ENCODE peak calls at places on chromosomes 3 and 15, in ten cellular contexts. L is stomach, V is choroid plexus epithelial cell, I is GM23338, E is Peyer's patch, G is gastrocnemius medialis, N is cardiac fibroblast, A is upper lobe of right lung, B is bronchial epithelial cell, U is prostate gland. P is an unnamed sample.

GRCh38 chr15:76994496-76994895 is 430 bp upstream of the PSTPIP1 start:
- DNase-seq in B (no peak), U (no peak), E (no peak), L (no peak), N (no peak), V (no peak), I (no peak), G (no peak), A (peak; percentile 46), P (no peak)

GRCh38 chr3:76859596-76859995 is 180.3 kb upstream of the ROBO2 start:
- DNase-seq in G (no peak), A (no peak), V (peak; percentile 6), L (no peak), B (peak; percentile 7), E (no peak), I (no peak), U (no peak), N (no peak), P (no peak)

GRCh38 chr15:34084086-34084485 is 17.6 kb downstream of the EMC7 start:
- DNase-seq in E (no peak), L (no peak), B (no peak), I (no peak), N (no peak), A (no peak), V (no peak), U (peak; percentile 71), G (peak; percentile 57), P (no peak)

GRCh38 chr3:189338366-189338765 is 166.6 kb downstream of the TPRG1 start:
- DNase-seq in B (no peak), A (no peak), E (no peak), N (no peak), L (no peak), V (no peak), G (peak; percentile 81), I (no peak), U (no peak), P (no peak)

GRCh38 chr15:81014446-81015093 is 13.8 kb downstream of the TLNRD1 start:
- DNase-seq in E (no peak), I (no peak), A (no peak), B (no peak), L (no peak), V (no peak), N (peak; percentile 71), G (no peak), U (no peak), P (no peak)

GRCh38 chr3:141485578-141486415 is 1.0 kb upstream of the RASA2 start:
- DNase-seq in L (no peak), V (peak; percentile 61), U (no peak), B (peak; percentile 97), E (peak; percentile 57), I (peak; percentile 28), N (peak; percentile 90), A (no peak), G (no peak), P (no peak)

GRCh38 chr3:73623996-73624362 is 762 bp downstream of the PDZRN3 start:
- DNase-seq in B (no peak), U (peak; percentile 42), V (peak; percentile 74), G (peak; percentile 74), A (no peak), I (peak; percentile 88), E (peak; percentile 59), L (peak; percentile 40), N (peak; percentile 60), P (no peak)

GRCh38 chr3:191254098-191254873 is 55.2 kb downstream of the OSTN start:
- DNase-seq in A (no peak), V (peak; percentile 90), U (no peak), B (no peak), L (no peak), N (peak; percentile 39), E (no peak), I (no peak), G (no peak), P (no peak)

GRCh38 chr3:53422954-53423708 is 71.3 kb upstream of the CACNA1D start:
- DNase-seq in A (no peak), N (no peak), E (peak; percentile 53), U (no peak), L (no peak), I (no peak), B (no peak), V (no peak), G (no peak), P (no peak)

GRCh38 chr3:81713018-81713417 is 48.4 kb downstream of the GBE1 start:
- DNase-seq in E (no peak), L (no peak), N (peak; percentile 17), I (no peak), G (no peak), V (no peak), B (peak; percentile 84), A (no peak), U (no peak), P (no peak)

GRCh38 chr15:40343512-40343911 is 2.8 kb upstream of the CCDC9B start:
- DNase-seq in V (peak; percentile 89), A (no peak), G (no peak), I (no peak), L (no peak), N (peak; percentile 98), E (no peak), U (no peak), B (peak; percentile 90), P (no peak)

GRCh38 chr15:40104296-40104864 is 4.3 kb downstream of the BMF start:
- DNase-seq in B (peak; percentile 63), G (no peak), N (no peak), A (no peak), I (no peak), U (no peak), E (peak; percentile 48), V (no peak), L (no peak), P (no peak)

GRCh38 chr15:38275951-38276350 is 23.3 kb downstream of the SPRED1 start:
- DNase-seq in L (no peak), V (peak; percentile 92), B (peak; percentile 62), E (no peak), N (peak; percentile 91), U (no peak), G (no peak), I (no peak), A (no peak), P (no peak)

GRCh38 chr15:68781209-68781608 is 39.5 kb downstream of the ANP32A start:
- DNase-seq in B (no peak), V (no peak), A (no peak), L (no peak), U (no peak), I (no peak), N (no peak), G (no peak), E (no peak), P (no peak)

GRCh38 chr3:52456169-52456799 is 880 bp downstream of the NISCH start:
- DNase-seq in V (peak; percentile 16), B (no peak), G (no peak), L (no peak), A (peak; percentile 66), U (peak; percentile 28), I (peak; percentile 59), E (peak; percentile 48), N (peak; percentile 22), P (no peak)

GRCh38 chr15:70429323-70429722 is 331.6 kb upstream of the TLE3 start:
- DNase-seq in N (no peak), U (no peak), G (no peak), I (no peak), L (no peak), E (no peak), A (no peak), V (no peak), B (no peak), P (no peak)

GRCh38 chr3:12545473-12545791 is at the start of gene MKRN2OS:
- DNase-seq in B (peak; percentile 94), L (peak; percentile 70), V (no peak), U (peak; percentile 27), E (peak; percentile 75), N (no peak), G (no peak), A (no peak), I (peak; percentile 92), P (no peak)

GRCh38 chr3:63661242-63661641 is 8.8 kb downstream of the SNTN start:
- DNase-seq in L (no peak), I (peak; percentile 7), V (peak; percentile 35), N (no peak), E (no peak), B (peak; percentile 18), U (no peak), A (no peak), G (no peak), P (no peak)
- TF ChIP-seq CTCF in L (no peak), I (peak; percentile 54), V (peak; percentile 41), N (peak; percentile 18), E (no peak), B (no peak), U (no peak), A (no peak), G (no peak), P (no peak)

DNA sequence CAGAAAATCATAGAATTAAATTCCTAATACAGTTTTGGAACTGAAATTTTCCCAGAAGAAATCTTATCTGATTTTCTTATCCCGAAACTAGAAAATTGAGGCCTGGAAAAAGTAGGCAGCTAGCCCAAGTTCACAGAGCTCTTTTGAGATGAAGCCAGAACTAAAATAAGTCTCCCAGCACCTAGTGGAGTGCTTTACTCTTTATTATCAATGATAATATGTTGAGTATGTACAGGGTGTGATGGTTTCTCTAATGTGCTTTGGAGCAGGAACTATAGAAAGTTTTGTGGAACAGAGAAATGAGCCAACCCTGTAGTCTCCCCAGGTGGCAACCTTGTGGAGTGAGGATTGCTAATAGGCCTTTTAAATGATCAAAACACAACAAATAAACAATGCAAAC is 30.3 kb upstream of the BCL6 start:
- DNase-seq in N (no peak), A (no peak), B (no peak), I (no peak), G (no peak), U (no peak), L (no peak), E (no peak), V (no peak), P (no peak)
- H3K4me3 ChIP-seq in N (no peak overlapping the region), A (no peak overlapping the region), B (no peak overlapping the region), I (no peak overlapping the region), G (no peak overlapping the region), U (no peak overlapping the region), L (no peak overlapping the region), E (no peak overlapping the region), V (no peak overlapping the region), P (no peak overlapping the region)

GRCh38 chr3:37181766-37182165 is 7.4 kb upstream of the LRRFIP2 start:
- DNase-seq in N (peak; percentile 28), A (no peak), L (no peak), U (no peak), B (peak; percentile 94), E (no peak), V (no peak), G (no peak), I (no peak), P (no peak)
- TF ChIP-seq CTCF in N (no peak), A (no peak), L (no peak), U (no peak), B (no peak), E (no peak), V (no peak), G (no peak), I (no peak), P (no peak)

DNA sequence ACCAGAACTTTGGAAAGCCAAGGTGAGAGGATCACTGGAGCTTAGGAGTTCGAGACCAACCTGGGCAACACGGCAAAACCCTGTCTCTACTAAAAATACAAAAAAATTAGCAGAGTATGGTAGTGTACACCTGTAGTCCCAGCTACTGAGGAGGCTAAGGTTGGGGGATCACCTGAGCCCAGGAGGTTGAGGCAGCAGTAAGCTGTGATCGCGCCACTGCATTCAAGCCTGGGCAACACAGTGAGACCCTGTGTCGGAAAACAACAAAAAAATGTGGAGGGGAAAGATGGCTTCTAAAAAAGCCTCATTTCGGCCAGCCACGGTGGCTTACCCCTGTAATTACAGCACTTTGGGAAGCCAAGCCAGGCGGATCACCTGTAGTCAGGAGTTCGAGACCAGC is 54.5 kb downstream of the SETD2 start:
- DNase-seq in U (no peak), B (no peak), V (no peak), I (no peak), N (no peak), L (no peak), A (no peak), E (no peak), G (no peak), P (no peak)
- H3K4me3 ChIP-seq in U (no peak overlapping the region), B (no peak overlapping the region), V (no peak overlapping the region), I (no peak overlapping the region), N (no peak overlapping the region), L (no peak overlapping the region), A (no peak overlapping the region), E (no peak overlapping the region), G (no peak overlapping the region), P (no peak overlapping the region)